ENCODE peak calls at places on chromosomes 3 and 15, in seven cellular contexts. One of them, this sample, is unnamed.

GRCh38 chr3:128681277-128681829 is 30.7 kb upstream of the RPN1 start:
- DNase-seq in right atrium auricular region: no peak
- DNase-seq in heart left ventricle: no peak
- DNase-seq in AG09309: peak; percentile 3
- DNase-seq in fibroblast of mammary gland: peak; percentile 33
- DNase-seq in heart right ventricle: no peak
- DNase-seq in dorsolateral prefrontal cortex: no peak
- DNase-seq in this sample: no peak

GRCh38 chr15:40511472-40512133 is 40.8 kb downstream of the CHST14 start:
- DNase-seq in right atrium auricular region: no peak
- DNase-seq in heart left ventricle: peak; percentile 80
- DNase-seq in AG09309: no peak
- DNase-seq in fibroblast of mammary gland: peak; percentile 35
- DNase-seq in heart right ventricle: peak; percentile 89
- DNase-seq in dorsolateral prefrontal cortex: no peak
- DNase-seq in this sample: peak; percentile 60

GRCh38 chr15:77634266-77634962 is 1.7 kb upstream of the LINGO1 start:
- DNase-seq in right atrium auricular region: peak; percentile 67
- DNase-seq in heart left ventricle: peak; percentile 47
- DNase-seq in AG09309: no peak
- DNase-seq in fibroblast of mammary gland: peak; percentile 58
- DNase-seq in heart right ventricle: peak; percentile 53
- DNase-seq in dorsolateral prefrontal cortex: peak; percentile 48
- DNase-seq in this sample: peak; percentile 87

GRCh38 chr3:14688525-14688924 is 13.6 kb downstream of the C3orf20 start:
- DNase-seq in right atrium auricular region: no peak
- DNase-seq in heart left ventricle: no peak
- DNase-seq in AG09309: no peak
- DNase-seq in fibroblast of mammary gland: no peak
- DNase-seq in heart right ventricle: no peak
- DNase-seq in dorsolateral prefrontal cortex: no peak
- DNase-seq in this sample: no peak

GRCh38 chr15:89652131-89652530 is 3.1 kb downstream of the KIF7 start:
- DNase-seq in right atrium auricular region: no peak
- DNase-seq in heart left ventricle: peak; percentile 2
- DNase-seq in AG09309: no peak
- DNase-seq in fibroblast of mammary gland: no peak
- DNase-seq in heart right ventricle: no peak
- DNase-seq in dorsolateral prefrontal cortex: no peak
- DNase-seq in this sample: no peak

GRCh38 chr3:161957467-161957866 is 460.9 kb downstream of the OTOL1 start:
- DNase-seq in right atrium auricular region: no peak
- DNase-seq in heart left ventricle: no peak
- DNase-seq in AG09309: no peak
- DNase-seq in fibroblast of mammary gland: peak; percentile 17
- DNase-seq in heart right ventricle: no peak
- DNase-seq in dorsolateral prefrontal cortex: no peak
- DNase-seq in this sample: no peak

GRCh38 chr3:127484601-127485388 is 105.7 kb downstream of the TPRA1 start:
- DNase-seq in right atrium auricular region: no peak
- DNase-seq in heart left ventricle: no peak
- DNase-seq in AG09309: no peak
- DNase-seq in fibroblast of mammary gland: no peak
- DNase-seq in heart right ventricle: no peak
- DNase-seq in dorsolateral prefrontal cortex: no peak
- DNase-seq in this sample: no peak

GRCh38 chr15:60017538-60018199 is 13.6 kb downstream of the FOXB1 start:
- DNase-seq in right atrium auricular region: no peak
- DNase-seq in heart left ventricle: no peak
- DNase-seq in AG09309: no peak
- DNase-seq in fibroblast of mammary gland: peak; percentile 45
- DNase-seq in heart right ventricle: no peak
- DNase-seq in dorsolateral prefrontal cortex: no peak
- DNase-seq in this sample: no peak

GRCh38 chr15:76199106-76200082 is 111.9 kb downstream of the ETFA start:
- DNase-seq in right atrium auricular region: peak; percentile 84
- DNase-seq in heart left ventricle: peak; percentile 72
- DNase-seq in AG09309: peak; percentile 55
- DNase-seq in fibroblast of mammary gland: peak; percentile 93
- DNase-seq in heart right ventricle: peak; percentile 66
- DNase-seq in dorsolateral prefrontal cortex: no peak
- DNase-seq in this sample: no peak

GRCh38 chr15:87959080-87959479 is 297.5 kb downstream of the NTRK3 start:
- DNase-seq in right atrium auricular region: no peak
- DNase-seq in heart left ventricle: no peak
- DNase-seq in AG09309: no peak
- DNase-seq in fibroblast of mammary gland: no peak
- DNase-seq in heart right ventricle: no peak
- DNase-seq in dorsolateral prefrontal cortex: no peak
- DNase-seq in this sample: no peak
- TF ChIP-seq CTCF in right atrium auricular region: no peak
- TF ChIP-seq CTCF in heart left ventricle: no peak
- TF ChIP-seq CTCF in AG09309: peak; percentile 41
- TF ChIP-seq CTCF in fibroblast of mammary gland: no peak
- TF ChIP-seq CTCF in heart right ventricle: no peak
- TF ChIP-seq CTCF in dorsolateral prefrontal cortex: no peak
- TF ChIP-seq CTCF in this sample: no peak

DNA sequence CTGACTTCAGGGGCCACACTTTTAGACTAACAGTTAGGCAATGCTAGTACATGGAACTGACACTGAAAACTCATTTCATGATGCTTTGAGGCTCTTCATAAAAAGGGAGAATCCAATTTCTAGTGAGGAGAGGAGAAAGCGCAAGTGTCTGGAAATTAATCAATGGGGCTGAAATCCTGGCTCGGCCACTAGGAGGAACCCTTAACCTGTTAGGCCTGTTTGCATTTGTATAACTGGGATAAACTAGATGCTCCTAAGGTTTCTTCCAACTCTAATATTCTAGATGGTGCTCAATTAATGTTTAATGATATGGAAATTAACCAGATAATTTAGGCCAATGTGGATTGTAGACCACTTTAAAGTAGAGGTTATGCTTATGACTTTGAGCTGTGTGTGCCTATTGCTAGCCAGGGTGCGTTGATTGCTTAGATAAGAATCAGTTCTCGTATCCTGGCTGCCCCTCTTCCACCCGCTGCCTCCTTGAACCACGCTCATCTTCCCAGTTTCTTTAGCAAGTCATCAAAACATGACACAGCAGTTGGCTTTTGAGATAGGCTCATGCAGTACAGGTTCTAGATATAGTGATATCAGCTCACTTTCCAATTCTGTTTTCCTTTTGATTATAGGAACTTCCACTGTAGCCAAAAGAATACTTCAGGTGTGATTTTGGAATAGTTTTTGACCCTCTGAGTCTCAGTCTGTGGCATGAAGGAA is 16.8 kb upstream of the CRBN start:
- DNase-seq in right atrium auricular region: no peak
- DNase-seq in heart left ventricle: no peak
- DNase-seq in AG09309: no peak
- DNase-seq in fibroblast of mammary gland: peak; percentile 12
- DNase-seq in heart right ventricle: no peak
- DNase-seq in dorsolateral prefrontal cortex: no peak
- DNase-seq in this sample: peak; percentile 28
- TF ChIP-seq CTCF in right atrium auricular region: peak; percentile 48
- TF ChIP-seq CTCF in heart left ventricle: no peak
- TF ChIP-seq CTCF in AG09309: peak; percentile 55
- TF ChIP-seq CTCF in fibroblast of mammary gland: peak; percentile 49
- TF ChIP-seq CTCF in heart right ventricle: peak; percentile 37
- TF ChIP-seq CTCF in dorsolateral prefrontal cortex: peak; percentile 29
- TF ChIP-seq CTCF in this sample: peak; percentile 14

DNA sequence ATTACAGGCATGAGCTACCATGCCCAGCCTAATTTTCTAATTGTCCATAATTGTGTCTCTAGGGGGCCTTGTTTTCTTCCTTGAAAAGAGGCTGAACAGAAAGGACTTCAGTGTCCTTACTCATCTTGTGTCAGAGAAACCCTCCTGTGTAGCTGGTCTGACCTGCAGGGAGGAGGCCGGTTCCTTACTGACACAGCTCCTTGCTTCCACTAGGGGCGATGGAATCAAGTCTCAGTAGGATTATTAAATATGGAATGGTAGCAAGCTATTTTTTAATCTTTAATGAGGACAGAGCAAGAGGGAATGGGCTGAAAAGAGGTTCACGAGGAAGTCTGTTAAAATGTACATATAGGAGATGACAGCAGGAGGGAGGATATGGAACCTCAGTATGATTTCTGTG is 8.6 kb downstream of the LPCAT4 start:
- DNase-seq in right atrium auricular region: no peak
- DNase-seq in heart left ventricle: no peak
- DNase-seq in AG09309: no peak
- DNase-seq in fibroblast of mammary gland: no peak
- DNase-seq in heart right ventricle: no peak
- DNase-seq in dorsolateral prefrontal cortex: no peak
- DNase-seq in this sample: no peak
- TF ChIP-seq CTCF in right atrium auricular region: no peak
- TF ChIP-seq CTCF in heart left ventricle: no peak
- TF ChIP-seq CTCF in AG09309: peak; percentile 26
- TF ChIP-seq CTCF in fibroblast of mammary gland: peak; percentile 31
- TF ChIP-seq CTCF in heart right ventricle: peak; percentile 13
- TF ChIP-seq CTCF in dorsolateral prefrontal cortex: peak; percentile 10
- TF ChIP-seq CTCF in this sample: no peak

GRCh38 chr3:13500133-13500885 is 20.2 kb downstream of the HDAC11 start:
- DNase-seq in right atrium auricular region: no peak
- DNase-seq in heart left ventricle: no peak
- DNase-seq in AG09309: no peak
- DNase-seq in fibroblast of mammary gland: no peak
- DNase-seq in heart right ventricle: no peak
- DNase-seq in dorsolateral prefrontal cortex: no peak
- DNase-seq in this sample: peak; percentile 54
- TF ChIP-seq CTCF in right atrium auricular region: peak; percentile 66
- TF ChIP-seq CTCF in heart left ventricle: peak; percentile 40
- TF ChIP-seq CTCF in AG09309: peak; percentile 60
- TF ChIP-seq CTCF in fibroblast of mammary gland: peak; percentile 53
- TF ChIP-seq CTCF in heart right ventricle: peak; percentile 56
- TF ChIP-seq CTCF in dorsolateral prefrontal cortex: peak; percentile 56
- TF ChIP-seq CTCF in this sample: peak; percentile 71

DNA sequence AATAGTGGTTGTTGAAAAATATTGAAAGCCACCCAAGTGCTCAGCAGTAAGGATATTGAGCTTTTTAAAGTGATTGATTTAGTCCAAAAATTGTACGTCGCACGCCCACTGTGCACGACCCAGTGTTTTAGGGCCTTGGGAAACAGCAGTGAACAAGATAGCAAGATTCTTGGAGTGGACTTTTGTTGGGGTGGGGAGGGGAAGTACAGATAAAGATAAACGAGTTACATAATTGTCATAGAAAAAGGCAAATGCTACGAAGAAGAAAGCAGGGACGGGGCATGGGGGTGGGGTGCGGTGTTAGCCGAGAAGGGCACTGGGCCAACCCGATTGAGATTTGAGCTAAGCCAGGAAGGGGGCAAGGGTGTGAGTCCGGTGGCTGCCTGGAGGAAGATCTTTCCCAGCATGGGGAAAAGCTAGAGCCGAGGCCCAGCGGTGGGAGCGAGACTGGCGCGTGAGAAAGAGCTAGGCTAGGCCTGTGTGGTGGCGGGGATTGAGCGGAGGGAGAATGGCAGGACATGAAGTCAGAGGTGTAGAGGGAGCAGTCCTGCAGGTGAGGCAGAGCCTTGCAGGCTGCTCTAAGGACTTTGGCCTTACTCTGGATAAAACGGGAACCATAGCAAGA is 454 bp downstream of the HTD2 start:
- DNase-seq in right atrium auricular region: no peak
- DNase-seq in heart left ventricle: peak; percentile 51
- DNase-seq in AG09309: no peak
- DNase-seq in fibroblast of mammary gland: no peak
- DNase-seq in heart right ventricle: peak; percentile 39
- DNase-seq in dorsolateral prefrontal cortex: no peak
- DNase-seq in this sample: peak; percentile 26
- TF ChIP-seq CTCF in right atrium auricular region: no peak
- TF ChIP-seq CTCF in heart left ventricle: no peak
- TF ChIP-seq CTCF in AG09309: peak; percentile 1
- TF ChIP-seq CTCF in fibroblast of mammary gland: no peak
- TF ChIP-seq CTCF in heart right ventricle: no peak
- TF ChIP-seq CTCF in dorsolateral prefrontal cortex: no peak
- TF ChIP-seq CTCF in this sample: no peak

GRCh38 chr3:188594137-188594536 is 440.2 kb downstream of the LPP start:
- DNase-seq in right atrium auricular region: no peak
- DNase-seq in heart left ventricle: no peak
- DNase-seq in AG09309: peak; percentile 80
- DNase-seq in fibroblast of mammary gland: peak; percentile 90
- DNase-seq in heart right ventricle: no peak
- DNase-seq in dorsolateral prefrontal cortex: no peak
- DNase-seq in this sample: no peak

GRCh38 chr3:188598872-188599271 is 444.9 kb downstream of the LPP start:
- DNase-seq in right atrium auricular region: no peak
- DNase-seq in heart left ventricle: no peak
- DNase-seq in AG09309: no peak
- DNase-seq in fibroblast of mammary gland: no peak
- DNase-seq in heart right ventricle: no peak
- DNase-seq in dorsolateral prefrontal cortex: no peak
- DNase-seq in this sample: no peak

GRCh38 chr3:188590556-188590955 is 436.6 kb downstream of the LPP start:
- DNase-seq in right atrium auricular region: no peak
- DNase-seq in heart left ventricle: no peak
- DNase-seq in AG09309: no peak
- DNase-seq in fibroblast of mammary gland: no peak
- DNase-seq in heart right ventricle: no peak
- DNase-seq in dorsolateral prefrontal cortex: no peak
- DNase-seq in this sample: no peak

GRCh38 chr3:188595890-188596376 is 442.0 kb downstream of the LPP start:
- DNase-seq in right atrium auricular region: no peak
- DNase-seq in heart left ventricle: no peak
- DNase-seq in AG09309: peak; percentile 80
- DNase-seq in fibroblast of mammary gland: peak; percentile 86
- DNase-seq in heart right ventricle: no peak
- DNase-seq in dorsolateral prefrontal cortex: no peak
- DNase-seq in this sample: no peak
- TF ChIP-seq CTCF in right atrium auricular region: no peak
- TF ChIP-seq CTCF in heart left ventricle: no peak
- TF ChIP-seq CTCF in AG09309: no peak
- TF ChIP-seq CTCF in fibroblast of mammary gland: no peak
- TF ChIP-seq CTCF in heart right ventricle: no peak
- TF ChIP-seq CTCF in dorsolateral prefrontal cortex: no peak
- TF ChIP-seq CTCF in this sample: no peak

DNA sequence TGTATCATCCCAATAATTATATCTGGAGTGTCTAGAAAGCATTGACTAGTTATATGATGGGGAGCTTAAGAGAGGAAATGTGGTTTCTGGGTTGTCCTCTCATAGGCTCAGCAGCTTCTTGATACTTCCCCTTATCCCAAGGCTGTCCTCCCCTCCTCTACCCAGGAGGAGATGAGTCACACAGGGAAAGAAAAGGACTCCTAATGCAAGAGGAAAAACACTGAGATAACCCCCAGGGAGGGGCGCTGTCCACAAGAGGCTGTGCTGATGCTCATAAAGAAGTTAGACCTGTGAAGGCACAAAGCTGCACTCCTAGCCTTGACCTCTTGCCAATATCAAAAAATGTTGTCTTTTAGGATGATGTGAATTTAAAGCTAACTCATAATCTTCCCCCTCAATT is 28.8 kb upstream of the GYG1 start:
- DNase-seq in right atrium auricular region: no peak
- DNase-seq in heart left ventricle: no peak
- DNase-seq in AG09309: peak; percentile 43
- DNase-seq in fibroblast of mammary gland: peak; percentile 86
- DNase-seq in heart right ventricle: no peak
- DNase-seq in dorsolateral prefrontal cortex: no peak
- DNase-seq in this sample: peak; percentile 66
- TF ChIP-seq CTCF in right atrium auricular region: no peak
- TF ChIP-seq CTCF in heart left ventricle: no peak
- TF ChIP-seq CTCF in AG09309: peak; percentile 32
- TF ChIP-seq CTCF in fibroblast of mammary gland: peak; percentile 25
- TF ChIP-seq CTCF in heart right ventricle: no peak
- TF ChIP-seq CTCF in dorsolateral prefrontal cortex: no peak
- TF ChIP-seq CTCF in this sample: no peak